ENCODE peak calls at places on chromosomes 3 and 15, in four cellular contexts. B is A549, J is hepatocyte, H is HepG2. L is an unnamed sample.

GRCh38 chr15:39338251-39338650 is 242.6 kb upstream of the THBS1 start:
- DNase-seq in B (no peak), J (no peak), H (no peak), L (no peak)

GRCh38 chr15:47410243-47410642 is 307.1 kb upstream of the SEMA6D start:
- DNase-seq in B (no peak), J (no peak), H (no peak), L (no peak)

GRCh38 chr3:89851974-89852621 is 744.7 kb downstream of the EPHA3 start:
- DNase-seq in B (no peak), J (peak; percentile 83), H (peak; percentile 36), L (no peak)

GRCh38 chr3:174251696-174252095 is 607.4 kb upstream of the NAALADL2 start:
- DNase-seq in B (no peak), J (peak; percentile 8), H (no peak), L (no peak)

GRCh38 chr3:192033246-192033645 is 572.3 kb downstream of the PYDC2 start:
- DNase-seq in B (no peak), J (no peak), H (no peak), L (no peak)

GRCh38 chr15:90022345-90022744 is 21.2 kb downstream of the ZNF710 start:
- DNase-seq in B (no peak), J (no peak), H (no peak), L (no peak)

GRCh38 chr3:134092231-134092701 is 62.5 kb upstream of the SLCO2A1 start:
- DNase-seq in B (no peak), J (peak; percentile 40), H (no peak), L (no peak)

GRCh38 chr3:127985216-127985615 is 67.0 kb upstream of the SEC61A1 start:
- DNase-seq in B (no peak), J (no peak), H (no peak), L (no peak)

GRCh38 chr3:115211810-115212492 is 64.9 kb upstream of the ZBTB20 start:
- DNase-seq in B (no peak), J (no peak), H (no peak), L (no peak)

GRCh38 chr3:38588276-38588971 is 61.1 kb downstream of the SCN5A start:
- DNase-seq in B (no peak), J (no peak), H (no peak), L (peak; percentile 43)

GRCh38 chr15:99306694-99307338 is 55.5 kb downstream of the LRRC28 start:
- DNase-seq in B (no peak), J (peak; percentile 29), H (peak; percentile 50), L (no peak)

GRCh38 chr3:30625541-30626438 is 19.4 kb downstream of the TGFBR2 start:
- DNase-seq in B (no peak), J (peak; percentile 43), H (peak; percentile 98), L (peak; percentile 48)

GRCh38 chr15:58606577-58607080 is 142.9 kb downstream of the ADAM10 start:
- DNase-seq in B (no peak), J (no peak), H (no peak), L (no peak)

GRCh38 chr3:177561769-177562360 is 364.6 kb upstream of the TBL1XR1 start:
- DNase-seq in B (no peak), J (no peak), H (no peak), L (no peak)

GRCh38 chr3:127799476-127800222 is 22.7 kb downstream of the MGLL start:
- DNase-seq in B (no peak), J (no peak), H (no peak), L (peak; percentile 95)

DNA sequence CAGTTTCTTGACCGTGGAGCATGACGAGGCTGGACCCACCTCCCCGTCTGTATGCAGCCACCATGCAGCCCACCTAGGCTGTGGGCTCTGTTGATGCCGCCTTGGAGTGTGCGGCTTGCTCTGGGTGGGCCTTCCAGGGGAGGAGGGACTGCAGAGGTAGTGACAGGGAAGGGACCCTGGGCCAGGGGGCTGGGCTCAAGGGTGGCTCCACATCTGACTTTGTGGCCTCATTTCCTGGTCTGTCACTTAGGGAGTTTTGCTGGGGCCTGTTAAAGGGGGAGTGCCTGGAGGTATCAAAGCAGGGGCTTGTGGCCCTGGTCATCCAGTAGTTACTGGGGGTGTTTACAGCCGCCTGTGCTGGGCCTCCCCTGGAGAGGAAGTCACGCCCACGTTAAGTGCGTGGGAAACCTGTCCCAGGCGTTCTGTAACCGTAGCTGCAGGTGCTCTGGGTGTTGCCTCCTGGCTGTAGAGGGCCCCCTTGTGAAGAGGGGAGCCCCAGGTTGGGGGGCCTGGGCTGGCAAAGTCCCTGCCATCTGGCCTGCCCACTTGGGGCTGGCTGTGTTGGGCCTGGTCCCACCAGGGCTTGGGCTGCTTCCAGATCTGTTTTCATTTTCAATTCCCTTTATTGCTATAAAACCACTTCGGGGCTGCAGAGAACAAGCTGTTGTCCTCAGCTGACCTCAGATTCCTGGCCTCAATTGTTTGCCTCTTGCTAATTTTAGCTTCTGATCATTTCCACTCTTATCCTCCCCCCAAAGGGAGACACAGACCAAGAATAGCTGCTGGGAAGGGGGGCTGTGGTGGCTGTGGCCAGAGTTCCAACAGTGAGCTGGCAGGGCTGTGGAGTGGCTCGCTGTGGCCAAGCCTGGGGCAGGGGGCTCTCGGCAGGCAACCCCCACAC is 26.5 kb downstream of the KLF13 start:
- DNase-seq in B (no peak), J (peak; percentile 48), H (no peak), L (peak; percentile 98)
- H3K4me2 ChIP-seq in B (peak overlapping the region; percentile 11), J (peak overlapping the region; percentile 33), H (peak overlapping the region; percentile 38), L (peak overlapping the region; percentile 67)

GRCh38 chr3:64152676-64153466 is 72.4 kb downstream of the PRICKLE2 start:
- DNase-seq in B (no peak), J (no peak), H (no peak), L (peak; percentile 39)
- H3K4me2 ChIP-seq in B (peak overlapping the region; percentile 75), J (no peak overlapping the region), H (no peak overlapping the region), L (no peak overlapping the region)

GRCh38 chr3:11638669-11639402 is 4.9 kb downstream of the VGLL4 start:
- DNase-seq in B (no peak), J (no peak), H (no peak), L (peak; percentile 73)
- H3K4me2 ChIP-seq in B (no peak overlapping the region), J (peak overlapping the region; percentile 73), H (peak overlapping the region; percentile 83), L (peak overlapping the region; percentile 82)

GRCh38 chr3:51941798-51942602 is at the start of the genes PARP3 and RRP9:
- DNase-seq in B (peak; percentile 97), J (peak; percentile 100), H (peak; percentile 99), L (peak; percentile 100)

GRCh38 chr3:51944541-51945021 is 2.4 kb downstream of the PARP3 start:
- DNase-seq in B (no peak), J (no peak), H (no peak), L (peak; percentile 51)

GRCh38 chr3:51945031-51945840 is 3.1 kb downstream of the PARP3 start:
- DNase-seq in B (no peak), J (no peak), H (no peak), L (peak; percentile 60)

GRCh38 chr3:51942603-51943450 is 664 bp downstream of the PARP3 start:
- DNase-seq in B (peak; percentile 82), J (peak; percentile 63), H (peak; percentile 67), L (peak; percentile 99)

GRCh38 chr3:51943451-51944391 is 1.6 kb downstream of the PARP3 start:
- DNase-seq in B (no peak), J (no peak), H (no peak), L (peak; percentile 54)
- H3K4me2 ChIP-seq in B (peak overlapping the region; percentile 100), J (no peak overlapping the region), H (peak overlapping the region; percentile 94), L (peak overlapping the region; percentile 88)

GRCh38 chr3:142964150-142964498 is 650 bp upstream of the PAQR9 start:
- DNase-seq in B (no peak), J (peak; percentile 17), H (no peak), L (peak; percentile 79)
- H3K4me2 ChIP-seq in B (peak overlapping the region; percentile 83), J (peak overlapping the region; percentile 97), H (peak overlapping the region; percentile 72), L (peak overlapping the region; percentile 80)

DNA sequence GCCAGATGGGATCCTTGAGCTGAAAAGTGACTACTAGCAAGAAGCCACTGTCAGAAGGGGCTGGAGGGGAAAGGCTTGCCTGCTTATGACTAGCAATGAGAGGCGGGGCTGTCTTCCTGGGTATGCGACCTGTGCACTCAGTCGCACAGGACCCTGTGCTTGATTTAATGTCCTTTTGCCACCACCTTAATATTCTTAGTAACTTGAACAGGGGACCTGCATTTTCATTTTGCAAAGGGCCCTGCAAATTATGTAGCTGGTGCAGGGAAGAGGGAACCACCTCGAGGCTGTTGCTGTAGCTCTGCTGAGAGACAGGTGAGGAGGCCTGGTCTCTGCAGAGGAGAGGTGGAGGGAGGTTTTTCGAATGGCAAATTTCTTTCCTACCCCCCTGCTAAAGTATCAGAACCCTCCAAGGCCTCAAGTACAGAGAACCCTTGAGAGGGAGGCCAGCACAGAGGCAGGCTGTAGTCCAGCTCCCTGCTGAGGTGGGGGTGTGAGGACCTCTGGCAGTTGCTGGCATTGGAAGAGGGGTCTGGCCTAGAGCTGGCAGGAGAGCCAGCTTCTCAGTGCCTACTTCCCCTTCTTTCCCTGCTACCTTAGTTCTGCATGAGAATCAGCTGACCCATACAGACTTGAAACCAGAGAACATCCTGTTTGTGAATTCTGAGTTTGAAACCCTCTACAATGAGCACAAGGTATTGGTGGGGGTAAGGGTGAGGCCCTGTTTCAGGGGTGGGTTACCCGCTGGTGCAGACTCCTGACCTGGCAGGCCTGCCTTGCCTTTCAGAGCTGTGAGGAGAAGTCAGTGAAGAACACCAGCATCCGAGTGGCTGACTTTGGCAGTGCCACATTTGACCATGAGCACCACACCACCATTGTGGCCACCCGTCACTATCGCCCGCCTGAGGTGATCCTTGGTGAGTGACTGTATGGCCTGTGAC is 11.4 kb downstream of the CLK3 start:
- DNase-seq in B (no peak), J (no peak), H (no peak), L (no peak)
- H3K4me2 ChIP-seq in B (no peak overlapping the region), J (no peak overlapping the region), H (no peak overlapping the region), L (no peak overlapping the region)

DNA sequence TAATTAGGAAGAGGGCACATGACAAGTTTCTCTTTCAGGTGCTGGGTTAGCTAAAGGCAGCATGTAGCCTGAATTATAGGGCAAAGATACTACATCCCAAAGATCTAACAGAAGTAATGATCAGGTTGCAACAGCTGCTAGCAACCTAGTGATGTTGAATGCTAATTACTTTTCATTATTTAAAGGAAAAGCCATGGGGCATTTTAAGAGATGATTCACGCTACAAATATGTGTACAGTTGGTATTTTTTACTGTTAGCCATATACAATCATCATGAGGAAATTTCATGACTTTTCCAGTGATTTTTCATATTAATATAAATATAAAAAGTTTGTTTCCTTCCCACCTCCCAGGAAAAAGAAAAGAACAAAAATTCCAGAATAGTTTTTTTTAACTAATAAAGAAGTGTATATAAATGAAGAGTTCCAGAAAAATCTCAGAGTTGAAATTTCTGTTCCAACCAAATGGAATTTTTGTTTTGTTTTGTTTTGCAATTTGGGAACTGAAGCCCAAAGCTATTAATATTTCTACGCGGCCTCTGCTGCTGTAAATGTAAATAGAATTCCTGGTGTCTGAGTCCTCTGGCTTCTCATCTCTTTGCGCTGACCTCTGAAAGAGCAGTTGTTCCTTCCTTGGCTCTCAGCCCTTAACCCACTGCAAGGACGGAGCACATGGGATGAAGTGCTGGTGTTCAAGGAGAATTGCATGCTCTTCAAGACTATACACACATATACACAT is 42.8 kb downstream of the NEK10 start:
- DNase-seq in B (no peak), J (peak; percentile 23), H (no peak), L (peak; percentile 65)
- H3K4me2 ChIP-seq in B (peak overlapping the region; percentile 38), J (no peak overlapping the region), H (no peak overlapping the region), L (peak overlapping the region; percentile 43)

L was measured in osteoblast.